ENCODE peak calls at places on chromosomes 2 and 18, in six cellular contexts. E is effector memory CD4-positive, alpha-beta T cell; D is Peyer's patch; U is AG09309; S is GM23248; Z is mesenchymal stem cell. V is an unnamed sample.

GRCh38 chr2:158142568-158143332 is 41.1 kb downstream of the UPP2 start:
- DNase-seq in E (no peak), D (no peak), U (no peak), S (no peak), Z (peak; percentile 19), V (no peak)

GRCh38 chr18:63365909-63366269 is 1.1 kb downstream of the KDSR start:
- DNase-seq in E (no peak), D (peak; percentile 39), U (no peak), S (peak; percentile 53), Z (no peak), V (no peak)

GRCh38 chr18:60448487-60449267 is 76.1 kb upstream of the MC4R start:
- DNase-seq in E (no peak), D (no peak), U (no peak), S (no peak), Z (no peak), V (no peak)

GRCh38 chr2:109679627-109680026 is 65.5 kb downstream of the SOWAHC start:
- DNase-seq in E (no peak), D (no peak), U (no peak), S (no peak), Z (peak; percentile 47), V (no peak)

GRCh38 chr2:116442418-116442817 is 1372.1 kb upstream of the DDX18 start:
- DNase-seq in E (no peak), D (no peak), U (no peak), S (no peak), Z (no peak), V (no peak)

GRCh38 chr18:63953811-63954210 is 4.7 kb downstream of the HMSD start:
- DNase-seq in E (no peak), D (no peak), U (no peak), S (no peak), Z (no peak), V (no peak)

GRCh38 chr18:24277516-24277915 is 120.1 kb downstream of the OSBPL1A start:
- DNase-seq in E (no peak), D (no peak), U (no peak), S (no peak), Z (no peak), V (no peak)

GRCh38 chr2:32688511-32688910 is 60.7 kb downstream of the TTC27 start:
- DNase-seq in E (no peak), D (no peak), U (peak; percentile 39), S (peak; percentile 64), Z (peak; percentile 47), V (no peak)

GRCh38 chr2:127515383-127515915 is 10.8 kb downstream of the IWS1 start:
- DNase-seq in E (no peak), D (no peak), U (peak; percentile 16), S (peak; percentile 57), Z (no peak), V (no peak)

GRCh38 chr2:44277541-44277940 is 2.3 kb downstream of the SLC3A1 start:
- DNase-seq in E (no peak), D (no peak), U (no peak), S (no peak), Z (peak; percentile 30), V (no peak)

GRCh38 chr18:36298113-36298701 is 694 bp downstream of the FHOD3 start:
- DNase-seq in E (no peak), D (no peak), U (no peak), S (peak; percentile 55), Z (no peak), V (no peak)
- H3K4me3 ChIP-seq in E (peak overlapping the region; percentile 49), D (peak overlapping the region; percentile 55), U (peak overlapping the region; percentile 65), S (peak overlapping the region; percentile 87), Z (peak overlapping the region; percentile 91), V (peak overlapping the region; percentile 87)

DNA sequence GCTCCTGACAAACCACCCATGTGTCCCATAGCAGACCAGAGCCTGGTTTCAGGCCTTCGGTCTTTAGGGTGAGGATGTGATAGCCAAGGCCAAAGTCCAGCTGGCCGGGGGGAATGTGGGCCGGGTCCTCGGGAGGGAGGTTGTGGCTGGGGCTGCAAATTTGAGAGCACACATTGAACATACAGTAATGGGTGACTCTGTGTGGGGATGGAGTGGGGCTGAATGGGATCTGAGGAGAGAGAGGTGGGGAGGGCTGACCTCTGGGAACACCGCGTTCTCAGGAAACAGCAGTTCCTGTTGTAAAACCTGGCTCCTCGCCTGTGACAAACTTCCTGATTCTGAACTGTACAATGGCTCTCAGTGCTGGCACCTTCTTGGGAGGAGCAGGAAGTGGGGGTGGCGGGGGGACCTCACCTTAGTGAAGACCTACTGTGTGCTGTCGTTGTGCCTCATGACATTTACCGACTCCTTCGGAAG is 48.8 kb downstream of the MCFD2 start:
- DNase-seq in E (no peak), D (peak; percentile 20), U (no peak), S (no peak), Z (no peak), V (no peak)
- H3K4me3 ChIP-seq in E (no peak overlapping the region), D (no peak overlapping the region), U (no peak overlapping the region), S (no peak overlapping the region), Z (no peak overlapping the region), V (no peak overlapping the region)

GRCh38 chr2:42913280-42913878 is 121.0 kb upstream of the HAAO start:
- DNase-seq in E (no peak), D (no peak), U (no peak), S (no peak), Z (no peak), V (no peak)
- H3K4me3 ChIP-seq in E (no peak overlapping the region), D (no peak overlapping the region), U (no peak overlapping the region), S (no peak overlapping the region), Z (no peak overlapping the region), V (no peak overlapping the region)

DNA sequence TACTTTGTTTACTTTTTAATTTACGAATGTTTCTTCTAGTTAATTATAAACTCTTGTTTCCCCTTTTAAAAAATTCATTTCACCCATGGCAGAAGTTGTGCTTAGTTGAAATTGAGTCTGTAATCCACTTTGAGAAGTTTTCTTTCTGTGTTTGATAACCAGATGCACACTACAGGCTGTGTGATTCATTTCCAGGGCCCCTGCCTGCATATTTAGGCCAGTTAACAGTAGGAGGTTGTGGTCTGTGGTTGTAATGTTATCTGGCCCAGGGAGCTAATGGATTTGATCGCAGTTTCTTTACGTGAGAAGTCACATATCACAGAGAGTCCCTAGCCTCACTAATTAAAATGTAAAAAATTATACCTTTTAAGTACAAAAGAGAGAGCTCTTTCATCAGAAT is 3.3 kb downstream of the CDH7 start:
- DNase-seq in E (no peak), D (no peak), U (no peak), S (no peak), Z (peak; percentile 46), V (peak; percentile 35)
- H3K4me3 ChIP-seq in E (no peak overlapping the region), D (no peak overlapping the region), U (no peak overlapping the region), S (no peak overlapping the region), Z (no peak overlapping the region), V (no peak overlapping the region)

GRCh38 chr2:85900366-85900765 is 11.6 kb upstream of the ST3GAL5 start:
- DNase-seq in E (no peak), D (no peak), U (no peak), S (no peak), Z (no peak), V (no peak)
- H3K4me3 ChIP-seq in E (no peak overlapping the region), D (no peak overlapping the region), U (no peak overlapping the region), S (no peak overlapping the region), Z (no peak overlapping the region), V (no peak overlapping the region)

DNA sequence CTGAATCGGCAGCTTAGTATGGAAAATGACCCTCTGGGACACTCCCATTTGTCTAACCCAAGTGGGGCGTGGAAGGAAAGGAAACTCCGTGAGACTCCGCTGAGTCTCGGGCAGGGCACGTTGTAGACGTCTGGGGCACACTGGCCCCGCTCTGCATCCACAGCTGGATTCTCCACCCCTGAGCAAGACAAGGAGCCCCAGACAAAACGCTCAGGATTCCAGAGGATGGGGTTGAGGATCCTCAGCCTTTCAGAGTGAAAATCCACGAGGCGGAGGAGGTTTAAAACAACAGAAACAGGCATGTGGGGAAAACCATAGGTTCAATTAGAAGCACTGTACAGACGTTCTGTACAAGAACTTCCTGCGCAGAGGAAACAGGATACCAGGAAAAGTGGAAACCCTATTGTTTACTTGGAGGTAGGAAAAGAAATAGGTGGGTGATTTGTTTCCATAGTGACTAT is 124.9 kb upstream of the ZNF236 start:
- DNase-seq in E (no peak), D (no peak), U (no peak), S (peak; percentile 58), Z (no peak), V (no peak)
- H3K4me3 ChIP-seq in E (no peak overlapping the region), D (no peak overlapping the region), U (no peak overlapping the region), S (peak overlapping the region; percentile 23), Z (no peak overlapping the region), V (no peak overlapping the region)

GRCh38 chr18:12059334-12060181 is 34.1 kb upstream of the ANKRD62 start:
- DNase-seq in E (no peak), D (no peak), U (no peak), S (no peak), Z (no peak), V (no peak)
- H3K4me3 ChIP-seq in E (no peak overlapping the region), D (peak overlapping the region; percentile 9), U (no peak overlapping the region), S (no peak overlapping the region), Z (no peak overlapping the region), V (no peak overlapping the region)

DNA sequence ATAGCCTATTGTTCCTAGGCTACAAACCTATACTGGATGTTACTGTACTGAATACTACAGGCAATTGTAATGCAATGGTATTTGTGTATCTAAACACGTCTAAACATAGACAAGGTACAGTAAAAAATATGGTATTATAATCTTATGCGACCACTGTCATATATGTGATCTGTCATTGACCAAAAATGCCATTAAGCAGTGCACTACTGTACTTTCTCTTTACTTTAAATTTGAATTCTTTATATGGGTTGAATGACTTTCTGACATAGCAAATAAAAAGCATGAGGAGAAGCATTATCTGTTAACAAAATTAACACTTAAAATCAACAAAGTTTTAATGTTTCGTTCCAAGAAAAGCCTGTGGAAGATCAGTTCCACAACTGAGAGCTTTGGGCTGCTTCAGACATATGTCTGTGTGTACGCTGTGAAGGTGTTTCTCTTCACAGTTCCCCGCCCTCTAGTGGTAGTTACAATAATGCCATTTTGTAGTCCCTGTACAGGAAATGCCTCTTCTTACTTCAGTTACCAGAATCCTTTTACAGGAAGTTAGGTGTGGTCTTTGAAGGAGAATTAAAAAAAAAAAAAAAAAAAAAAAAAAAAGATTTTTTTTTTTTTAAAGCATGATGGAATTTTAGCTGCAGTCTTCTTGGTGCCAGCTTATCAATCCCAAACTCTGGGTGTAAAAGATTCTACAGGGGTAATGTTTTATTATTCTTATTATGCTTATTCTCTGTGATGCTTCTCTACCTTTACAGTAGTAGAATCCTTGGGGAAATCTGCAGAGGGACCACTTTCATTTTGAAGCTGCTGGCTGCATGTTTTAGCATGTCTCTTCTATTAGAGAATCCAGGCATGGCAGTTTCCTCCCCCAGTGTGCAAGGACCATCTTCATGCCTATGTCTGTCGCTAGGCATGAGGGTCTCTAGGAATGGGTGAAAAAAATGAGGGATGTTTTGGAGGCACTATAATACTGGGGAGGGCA is 54.5 kb downstream of the SCN2A start:
- DNase-seq in E (no peak), D (peak; percentile 20), U (peak; percentile 77), S (peak; percentile 92), Z (peak; percentile 88), V (peak; percentile 82)
- H3K4me3 ChIP-seq in E (no peak overlapping the region), D (no peak overlapping the region), U (no peak overlapping the region), S (peak overlapping the region; percentile 75), Z (no peak overlapping the region), V (peak overlapping the region; percentile 21)

DNA sequence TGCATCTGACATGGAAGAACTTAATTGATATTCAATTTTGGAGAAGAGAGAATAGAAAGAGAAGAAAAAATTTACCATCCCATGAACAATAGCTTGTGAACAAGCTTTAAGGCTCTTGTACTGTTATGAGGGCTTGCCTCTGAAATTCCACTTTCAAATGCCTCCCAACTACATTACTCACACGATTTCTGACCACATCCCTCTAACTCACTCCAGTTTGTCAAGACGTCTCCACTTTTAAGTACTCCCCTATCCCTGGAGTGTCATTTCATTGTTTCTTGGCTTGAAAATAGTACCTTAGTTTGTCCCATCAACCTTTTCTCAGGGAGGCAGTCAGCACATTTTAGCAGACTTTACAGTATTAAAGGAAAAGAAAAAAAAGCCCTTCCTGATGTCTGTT is 228.5 kb downstream of the ETAA1 start:
- DNase-seq in E (no peak), D (no peak), U (peak; percentile 73), S (peak; percentile 85), Z (peak; percentile 78), V (no peak)
- H3K4me3 ChIP-seq in E (no peak overlapping the region), D (no peak overlapping the region), U (no peak overlapping the region), S (peak overlapping the region; percentile 4), Z (no peak overlapping the region), V (no peak overlapping the region)

GRCh38 chr2:142588269-142588668 is 289.2 kb upstream of the KYNU start:
- DNase-seq in E (no peak), D (no peak), U (no peak), S (no peak), Z (no peak), V (no peak)
- H3K4me3 ChIP-seq in E (no peak overlapping the region), D (no peak overlapping the region), U (no peak overlapping the region), S (no peak overlapping the region), Z (no peak overlapping the region), V (no peak overlapping the region)

V was measured in kidney epithelial cell.